ENCODE peak calls at places on chromosomes 5 and 9, in six cellular contexts. One of them, this sample, is unnamed.

GRCh38 chr9:131487001-131487400 is 15.7 kb upstream of the POMT1 start:
- DNase-seq in GM12892: no peak
- DNase-seq in fibroblast of the aortic adventitia: no peak
- DNase-seq in putamen: no peak
- DNase-seq in endothelial cell: no peak
- DNase-seq in head of caudate nucleus: no peak
- DNase-seq in this sample: no peak

GRCh38 chr5:109329296-109330252 is 80.2 kb downstream of the PJA2 start:
- DNase-seq in GM12892: no peak
- DNase-seq in fibroblast of the aortic adventitia: peak
- DNase-seq in putamen: no peak
- DNase-seq in endothelial cell: no peak
- DNase-seq in head of caudate nucleus: no peak
- DNase-seq in this sample: no peak

GRCh38 chr5:149114403-149115312 is 26.6 kb upstream of the ABLIM3 start:
- DNase-seq in GM12892: no peak
- DNase-seq in fibroblast of the aortic adventitia: peak
- DNase-seq in putamen: peak
- DNase-seq in endothelial cell: peak
- DNase-seq in head of caudate nucleus: peak
- DNase-seq in this sample: peak

GRCh38 chr9:1219284-1219683 is 169.1 kb downstream of the DMRT2 start:
- DNase-seq in GM12892: no peak
- DNase-seq in fibroblast of the aortic adventitia: no peak
- DNase-seq in putamen: no peak
- DNase-seq in endothelial cell: no peak
- DNase-seq in head of caudate nucleus: no peak
- DNase-seq in this sample: no peak

GRCh38 chr9:99137225-99137624 is 32.3 kb downstream of the TGFBR1 start:
- DNase-seq in GM12892: no peak
- DNase-seq in fibroblast of the aortic adventitia: no peak
- DNase-seq in putamen: no peak
- DNase-seq in endothelial cell: no peak
- DNase-seq in head of caudate nucleus: no peak
- DNase-seq in this sample: no peak

GRCh38 chr5:45101146-45101545 is 292.4 kb downstream of the MRPS30 start:
- DNase-seq in GM12892: no peak
- DNase-seq in fibroblast of the aortic adventitia: no peak
- DNase-seq in putamen: no peak
- DNase-seq in endothelial cell: no peak
- DNase-seq in head of caudate nucleus: no peak
- DNase-seq in this sample: no peak

GRCh38 chr9:131585375-131585774 is 40.1 kb downstream of the PRRT1B start:
- DNase-seq in GM12892: no peak
- DNase-seq in fibroblast of the aortic adventitia: no peak
- DNase-seq in putamen: no peak
- DNase-seq in endothelial cell: no peak
- DNase-seq in head of caudate nucleus: no peak
- DNase-seq in this sample: no peak

GRCh38 chr9:124442826-124443225 is 7.4 kb upstream of the ADGRD2 start:
- DNase-seq in GM12892: no peak
- DNase-seq in fibroblast of the aortic adventitia: no peak
- DNase-seq in putamen: no peak
- DNase-seq in endothelial cell: no peak
- DNase-seq in head of caudate nucleus: no peak
- DNase-seq in this sample: no peak

GRCh38 chr9:89405832-89406231 is 87.5 kb downstream of the SECISBP2 start:
- DNase-seq in GM12892: peak
- DNase-seq in fibroblast of the aortic adventitia: no peak
- DNase-seq in putamen: no peak
- DNase-seq in endothelial cell: no peak
- DNase-seq in head of caudate nucleus: peak
- DNase-seq in this sample: no peak

GRCh38 chr9:97703437-97704326 is 6.5 kb upstream of the XPA start:
- DNase-seq in GM12892: no peak
- DNase-seq in fibroblast of the aortic adventitia: peak
- DNase-seq in putamen: no peak
- DNase-seq in endothelial cell: no peak
- DNase-seq in head of caudate nucleus: no peak
- DNase-seq in this sample: no peak

GRCh38 chr9:125911861-125912260 is 164.7 kb downstream of the PBX3 start:
- DNase-seq in GM12892: no peak
- DNase-seq in fibroblast of the aortic adventitia: peak
- DNase-seq in putamen: no peak
- DNase-seq in endothelial cell: no peak
- DNase-seq in head of caudate nucleus: no peak
- DNase-seq in this sample: no peak

GRCh38 chr9:121637441-121638222 is 13.8 kb upstream of the DAB2IP start:
- DNase-seq in GM12892: no peak
- DNase-seq in fibroblast of the aortic adventitia: peak
- DNase-seq in putamen: peak
- DNase-seq in endothelial cell: no peak
- DNase-seq in head of caudate nucleus: peak
- DNase-seq in this sample: no peak

GRCh38 chr5:54551906-54552305 is 34.3 kb downstream of the SNX18 start:
- DNase-seq in GM12892: no peak
- DNase-seq in fibroblast of the aortic adventitia: no peak
- DNase-seq in putamen: peak
- DNase-seq in endothelial cell: no peak
- DNase-seq in head of caudate nucleus: peak
- DNase-seq in this sample: no peak